ENCODE peak calls at places on chromosomes 4 and X, in five cellular contexts. W is mucosa of descending colon, X is MCF 10A, G is nephron progenitor cell, Q is lower lobe of right lung. C is an unnamed sample.
A peak's percentile ranks its signal among the peaks of the same experiment; 100 is the strongest.

GRCh38 chr4:116082808-116083366 is 969.5 kb upstream of the NDST4 start:
- DNase-seq in W (no peak), X (no peak), G (no peak), Q (no peak), C (no peak)

GRCh38 chrX:53266175-53266574 is 15.2 kb downstream of the IQSEC2 start:
- DNase-seq in W (peak; percentile 42), X (no peak), G (no peak), Q (no peak), C (no peak)

GRCh38 chr4:118034061-118034785 is at the start of gene NDST3:
- DNase-seq in W (peak; percentile 54), X (peak; percentile 88), G (peak; percentile 62), Q (peak; percentile 64), C (peak; percentile 40)

GRCh38 chr4:26032572-26033320 is 118.7 kb downstream of the SMIM20 start:
- DNase-seq in W (peak; percentile 24), X (peak; percentile 38), G (no peak), Q (no peak), C (no peak)

GRCh38 chrX:69988955-69989394 is 60.8 kb downstream of the AWAT2 start:
- DNase-seq in W (no peak), X (peak; percentile 59), G (no peak), Q (no peak), C (peak; percentile 45)

GRCh38 chr4:147582386-147583077 is 34.7 kb upstream of the TMEM184C start:
- DNase-seq in W (no peak), X (peak; percentile 85), G (no peak), Q (no peak), C (no peak)

GRCh38 chr4:151653548-151653918 is 107.3 kb downstream of the GATB start:
- DNase-seq in W (no peak), X (no peak), G (no peak), Q (no peak), C (no peak)

GRCh38 chr4:142567620-142568451 is 278.3 kb downstream of the INPP4B start:
- DNase-seq in W (peak; percentile 76), X (no peak), G (no peak), Q (no peak), C (no peak)

GRCh38 chr4:178577933-178578332 is 1135.7 kb upstream of the AGA start:
- DNase-seq in W (no peak), X (peak; percentile 18), G (no peak), Q (no peak), C (peak; percentile 2)

GRCh38 chr4:8819421-8820177 is 52.0 kb downstream of the HMX1 start:
- DNase-seq in W (no peak), X (no peak), G (no peak), Q (no peak), C (no peak)

GRCh38 chrX:30888526-30889146 is 418 bp downstream of the TAB3 start:
- DNase-seq in W (peak; percentile 17), X (peak; percentile 18), G (no peak), Q (no peak), C (peak; percentile 45)

DNA sequence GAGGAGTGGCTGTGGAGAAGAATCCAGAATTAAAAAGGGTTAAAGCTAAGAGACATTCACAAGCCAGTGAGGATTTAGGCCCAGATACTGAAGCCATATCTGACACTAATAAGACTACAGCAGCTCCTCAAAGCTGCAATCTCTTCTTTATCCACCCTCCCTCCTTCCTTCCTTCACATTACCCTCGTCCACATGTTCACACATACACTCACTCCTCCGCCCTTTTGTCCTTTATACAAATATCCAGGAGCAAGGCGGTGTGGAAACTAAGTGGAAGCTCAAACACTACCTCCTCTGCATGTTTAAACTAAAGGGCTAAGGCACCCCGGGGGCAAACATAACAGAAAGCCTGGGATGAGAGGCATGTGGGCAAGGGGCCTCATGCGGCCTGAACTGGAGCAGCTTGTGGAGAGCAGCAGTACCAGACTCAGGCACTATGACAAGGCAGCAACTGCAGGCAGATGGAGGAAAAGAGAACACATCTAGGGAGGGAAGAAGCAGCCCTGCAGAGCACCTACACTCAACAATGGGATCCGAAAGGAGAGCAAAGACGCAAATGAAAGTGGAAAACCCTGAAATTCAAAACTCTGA is 9.4 kb downstream of the MAB21L2 start:
- DNase-seq in W (no peak), X (no peak), G (peak; percentile 15), Q (no peak), C (no peak)
- TF ChIP-seq CTCF in W (no peak), X (no peak), G (no peak), Q (no peak), C (no peak)

GRCh38 chr4:70816894-70817293 is 22.8 kb downstream of the GRSF1 start:
- DNase-seq in W (no peak), X (no peak), G (no peak), Q (no peak), C (no peak)
- TF ChIP-seq CTCF in W (no peak), X (no peak), G (no peak), Q (no peak), C (no peak)

GRCh38 chr4:182918044-182918607 is 940 bp upstream of the DCTD start:
- DNase-seq in W (no peak), X (peak; percentile 1), G (no peak), Q (no peak), C (no peak)
- TF ChIP-seq CTCF in W (no peak), X (no peak), G (no peak), Q (peak; percentile 1), C (no peak)

DNA sequence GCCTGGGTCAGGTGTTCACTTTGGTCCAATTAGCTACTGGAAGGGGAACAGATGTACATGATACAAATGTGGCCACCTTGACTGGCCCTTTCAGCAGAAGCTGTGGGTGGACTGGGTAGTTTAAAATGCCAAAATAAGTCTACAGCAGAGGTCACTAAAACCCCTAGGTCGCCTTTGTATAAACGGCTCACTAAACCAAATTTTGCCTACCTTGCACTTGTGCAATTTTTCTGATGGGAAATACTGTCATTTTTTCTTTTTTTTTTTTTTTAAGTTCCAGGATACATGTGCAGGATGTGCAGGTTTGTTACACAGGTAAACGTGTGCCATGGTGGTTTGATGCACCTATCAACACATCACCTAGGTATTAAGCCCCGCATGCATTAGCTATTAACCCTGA is 109.8 kb downstream of the EGF start:
- DNase-seq in W (no peak), X (no peak), G (no peak), Q (no peak), C (no peak)
- TF ChIP-seq CTCF in W (no peak), X (no peak), G (no peak), Q (no peak), C (no peak)

DNA sequence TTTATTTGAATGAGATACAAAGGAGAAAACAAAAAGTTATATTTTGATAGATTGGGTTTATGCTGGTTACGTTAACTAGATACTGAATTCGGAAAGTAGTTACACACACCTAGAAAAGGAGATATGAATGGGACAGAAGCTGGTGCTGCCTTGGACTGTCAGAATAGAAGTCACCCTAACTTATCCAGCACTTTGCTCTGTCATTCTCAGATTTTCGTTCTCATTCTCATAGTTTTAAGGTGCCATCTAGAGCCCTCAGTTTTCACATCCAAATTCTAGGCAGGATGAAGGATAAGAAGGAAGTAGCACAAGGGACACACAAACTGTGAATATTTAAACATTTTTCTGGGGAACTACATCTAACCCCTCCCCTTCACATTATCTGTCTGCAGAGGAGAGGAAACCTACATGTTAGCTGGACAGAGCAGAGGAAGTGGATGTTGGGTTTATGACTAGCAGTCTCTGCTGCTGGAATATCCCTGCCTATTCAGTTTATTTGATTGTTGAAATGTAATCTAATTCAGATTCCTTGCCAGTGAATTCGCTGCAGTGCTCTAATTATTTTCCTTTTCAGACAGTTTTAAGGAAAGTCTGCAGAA is 521.9 kb downstream of the FAT4 start:
- DNase-seq in W (no peak), X (no peak), G (no peak), Q (no peak), C (no peak)
- TF ChIP-seq CTCF in W (no peak), X (no peak), G (no peak), Q (no peak), C (no peak)

GRCh38 chr4:184822356-184822755 is 3.4 kb downstream of the ACSL1 start:
- DNase-seq in W (no peak), X (no peak), G (no peak), Q (no peak), C (no peak)

GRCh38 chr4:184824776-184825393 is 883 bp downstream of the ACSL1 start:
- DNase-seq in W (peak; percentile 27), X (peak; percentile 22), G (no peak), Q (no peak), C (peak; percentile 37)

GRCh38 chr4:184824081-184824775 is 1.5 kb downstream of the ACSL1 start:
- DNase-seq in W (no peak), X (no peak), G (no peak), Q (no peak), C (peak; percentile 21)

GRCh38 chr4:184826315-184827266 is 823 bp upstream of the ACSL1 start:
- DNase-seq in W (peak; percentile 43), X (no peak), G (peak; percentile 46), Q (peak; percentile 76), C (peak; percentile 70)

GRCh38 chr4:184825394-184826314 is at the start of gene ACSL1:
- DNase-seq in W (peak; percentile 78), X (peak; percentile 65), G (peak; percentile 88), Q (peak; percentile 92), C (peak; percentile 81)
- TF ChIP-seq CTCF in W (no peak), X (no peak), G (no peak), Q (no peak), C (no peak)

GRCh38 chr4:119693127-119693526 is 64.5 kb upstream of the PDE5A start:
- DNase-seq in W (no peak), X (no peak), G (no peak), Q (no peak), C (no peak)

GRCh38 chr4:119688439-119688838 is 59.8 kb upstream of the PDE5A start:
- DNase-seq in W (no peak), X (no peak), G (no peak), Q (no peak), C (no peak)

GRCh38 chr4:119695216-119695615 is 66.6 kb upstream of the PDE5A start:
- DNase-seq in W (no peak), X (no peak), G (no peak), Q (no peak), C (no peak)

GRCh38 chr4:119690871-119691270 is 62.3 kb upstream of the PDE5A start:
- DNase-seq in W (no peak), X (peak; percentile 21), G (no peak), Q (no peak), C (no peak)

GRCh38 chr4:119692001-119692400 is 63.4 kb upstream of the PDE5A start:
- DNase-seq in W (no peak), X (no peak), G (no peak), Q (no peak), C (no peak)
- TF ChIP-seq CTCF in W (no peak), X (no peak), G (no peak), Q (no peak), C (no peak)

DNA sequence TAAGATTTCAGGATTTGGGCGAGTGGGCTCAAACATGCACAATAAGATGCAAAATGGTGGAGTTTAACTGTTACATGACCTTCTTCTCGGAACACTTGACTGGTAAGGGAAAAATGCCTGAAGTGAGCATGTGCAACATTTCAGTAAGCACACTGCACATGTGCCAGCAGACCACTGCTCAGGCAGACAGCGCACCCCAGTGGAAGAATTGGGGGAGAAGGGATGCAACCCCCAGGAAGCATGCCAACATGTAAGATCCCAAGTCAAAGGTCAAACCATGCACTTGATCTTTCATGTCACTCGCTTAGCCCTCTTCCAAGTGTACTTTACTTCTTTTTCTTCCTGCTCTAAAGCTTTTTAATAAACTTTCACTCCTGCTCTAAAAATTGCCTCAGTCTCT is 256.3 kb downstream of the CENPC start:
- DNase-seq in W (no peak), X (peak; percentile 51), G (peak; percentile 62), Q (no peak), C (peak; percentile 52)
- TF ChIP-seq CTCF in W (no peak), X (peak; percentile 21), G (peak; percentile 54), Q (no peak), C (no peak)

C was measured in activated CD8-positive, alpha-beta T cell treated with anti-CD3 and anti-CD28 coated beads for 36 hours.